ENCODE peak calls at places on chromosomes 5 and 9, in four cellular contexts. One of them, this sample, is unnamed.

GRCh38 chr9:34127035-34127948 is 794 bp upstream of the DCAF12 start:
- DNase-seq in endothelial cell of umbilical vein: peak; percentile 18
- DNase-seq in SK-N-SH: no peak
- DNase-seq in IMR-90: no peak
- DNase-seq in this sample: no peak

GRCh38 chr9:17402309-17402708 is 176.6 kb upstream of the SH3GL2 start:
- DNase-seq in IMR-90: peak; percentile 34
- DNase-seq in SK-N-SH: no peak
- DNase-seq in endothelial cell of umbilical vein: peak; percentile 29
- DNase-seq in this sample: no peak

GRCh38 chr5:93267736-93268135 is 313.3 kb downstream of the NR2F1-AS1 start:
- DNase-seq in IMR-90: no peak
- DNase-seq in endothelial cell of umbilical vein: no peak
- DNase-seq in SK-N-SH: no peak
- DNase-seq in this sample: no peak

GRCh38 chr5:17217421-17218352 is at the start of gene BASP1:
- DNase-seq in SK-N-SH: peak; percentile 84
- DNase-seq in endothelial cell of umbilical vein: peak; percentile 67
- DNase-seq in IMR-90: peak; percentile 75
- DNase-seq in this sample: peak; percentile 85

GRCh38 chr5:127723571-127723970 is 20.4 kb downstream of the CCDC192 start:
- DNase-seq in SK-N-SH: no peak
- DNase-seq in IMR-90: no peak
- DNase-seq in endothelial cell of umbilical vein: peak; percentile 81
- DNase-seq in this sample: no peak

GRCh38 chr9:86355814-86356213 is 1.6 kb upstream of the TUT7 start:
- DNase-seq in endothelial cell of umbilical vein: no peak
- DNase-seq in SK-N-SH: no peak
- DNase-seq in IMR-90: no peak
- DNase-seq in this sample: no peak

GRCh38 chr5:31355337-31355736 is 161.9 kb downstream of the CDH6 start:
- DNase-seq in SK-N-SH: no peak
- DNase-seq in endothelial cell of umbilical vein: no peak
- DNase-seq in IMR-90: no peak
- DNase-seq in this sample: no peak

GRCh38 chr5:130528474-130528873 is 624.2 kb downstream of the CHSY3 start:
- DNase-seq in IMR-90: no peak
- DNase-seq in SK-N-SH: no peak
- DNase-seq in endothelial cell of umbilical vein: no peak
- DNase-seq in this sample: no peak

GRCh38 chr9:6049798-6050197 is 34.4 kb upstream of the RANBP6 start:
- DNase-seq in IMR-90: no peak
- DNase-seq in SK-N-SH: no peak
- DNase-seq in endothelial cell of umbilical vein: peak; percentile 21
- DNase-seq in this sample: peak; percentile 53

DNA sequence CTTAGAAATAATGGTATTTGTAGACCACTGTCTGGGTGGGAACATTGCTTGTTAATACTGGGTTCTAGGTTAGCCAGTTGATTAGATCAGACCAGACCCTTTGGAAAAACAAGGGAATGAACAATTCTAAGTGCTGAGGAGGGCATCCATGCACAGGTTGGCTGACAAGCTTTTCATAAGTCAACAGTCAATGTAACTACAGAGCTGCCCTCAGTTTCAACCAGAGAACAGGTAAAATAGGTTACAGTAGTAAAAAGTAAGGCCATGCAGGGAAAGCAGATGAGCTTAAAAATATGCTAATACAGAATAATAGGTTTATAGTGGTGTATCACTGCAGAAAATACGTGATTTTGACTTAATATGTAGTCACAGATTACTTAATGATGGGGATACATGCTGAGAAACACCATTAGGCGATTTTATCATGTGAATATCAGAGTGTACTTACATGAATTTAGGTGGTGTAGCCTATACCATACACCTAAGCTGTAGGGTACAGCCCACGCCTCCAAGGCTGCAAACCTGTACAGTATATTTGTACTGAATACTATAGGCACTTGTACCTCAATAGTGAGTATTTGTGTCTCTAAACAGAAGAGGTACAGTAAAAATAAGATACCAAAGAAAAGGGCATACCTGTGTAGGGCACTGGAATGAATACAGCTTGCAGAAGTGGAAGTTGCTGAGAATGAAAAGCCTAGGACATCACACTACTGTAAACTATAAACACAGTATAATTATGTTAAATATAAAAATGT is 6.1 kb upstream of the FGF18 start:
- DNase-seq in IMR-90: no peak
- DNase-seq in endothelial cell of umbilical vein: no peak
- DNase-seq in SK-N-SH: no peak
- DNase-seq in this sample: no peak
- H4K20me1 ChIP-seq in IMR-90: peaks cover 77% of the 10 kb centered on the region
- H4K20me1 ChIP-seq in endothelial cell of umbilical vein: peaks cover 2% of the 10 kb centered on the region
- H4K20me1 ChIP-seq in SK-N-SH: peaks cover 99% of the 10 kb centered on the region
- H4K20me1 ChIP-seq in this sample: peaks cover 46% of the 10 kb centered on the region

GRCh38 chr5:8719797-8720196 is 826.1 kb downstream of the SEMA5A start:
- DNase-seq in IMR-90: no peak
- DNase-seq in SK-N-SH: no peak
- DNase-seq in endothelial cell of umbilical vein: no peak
- DNase-seq in this sample: no peak
- H3K9me3 ChIP-seq in IMR-90: no peaks in the 10 kb centered on the region
- H3K9me3 ChIP-seq in SK-N-SH: no peaks in the 10 kb centered on the region
- H3K9me3 ChIP-seq in endothelial cell of umbilical vein: no peaks in the 10 kb centered on the region
- H3K9me3 ChIP-seq in this sample: no peaks in the 10 kb centered on the region

DNA sequence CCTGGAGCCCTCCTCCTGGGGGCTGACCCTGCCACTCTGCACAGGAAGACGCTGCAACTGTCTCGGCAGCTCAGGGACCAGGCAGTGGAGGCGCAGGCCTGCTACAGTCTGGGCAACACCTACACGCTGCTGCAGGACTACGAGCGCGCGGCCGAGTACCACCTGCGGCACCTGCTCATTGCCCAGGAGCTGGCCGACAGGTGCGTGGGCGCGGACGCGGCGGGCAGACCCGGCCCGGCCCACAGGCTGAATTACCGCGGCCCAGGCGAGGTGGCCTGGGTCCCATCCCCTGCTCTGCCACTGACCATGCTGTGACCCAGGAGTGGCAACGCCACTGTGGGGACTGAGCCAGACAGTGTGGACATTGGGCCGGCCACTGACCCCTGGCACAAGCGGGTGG is 11.2 kb downstream of the GPSM1 start:
- DNase-seq in endothelial cell of umbilical vein: no peak
- DNase-seq in IMR-90: no peak
- DNase-seq in SK-N-SH: no peak
- DNase-seq in this sample: no peak
- H4K20me1 ChIP-seq in endothelial cell of umbilical vein: no peaks in the 10 kb centered on the region
- H4K20me1 ChIP-seq in IMR-90: peaks cover 79% of the 10 kb centered on the region
- H4K20me1 ChIP-seq in SK-N-SH: peaks cover 2% of the 10 kb centered on the region
- H4K20me1 ChIP-seq in this sample: no peaks in the 10 kb centered on the region

DNA sequence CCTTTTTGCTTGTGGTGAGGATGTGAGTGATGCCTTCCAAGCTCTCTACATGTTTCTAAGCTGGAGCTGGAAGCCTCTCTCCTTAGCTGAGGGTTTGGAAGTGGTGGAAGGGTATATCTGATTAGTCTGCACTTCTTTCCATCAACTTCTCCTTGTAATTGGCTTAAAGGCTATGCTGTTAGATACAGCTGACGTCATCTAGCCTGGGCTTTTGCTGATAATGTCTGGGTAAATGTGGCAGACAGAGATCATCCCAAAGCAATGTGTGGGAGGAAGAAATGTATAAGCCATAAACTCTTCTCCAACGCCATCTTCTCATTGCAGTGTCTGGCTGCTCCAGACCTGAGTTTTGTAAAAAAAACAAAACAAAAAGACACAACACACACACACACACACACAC is 29.3 kb downstream of the ZNF354C start:
- DNase-seq in SK-N-SH: no peak
- DNase-seq in IMR-90: no peak
- DNase-seq in endothelial cell of umbilical vein: no peak
- DNase-seq in this sample: no peak
- H3K9me3 ChIP-seq in SK-N-SH: peaks cover 18% of the 10 kb centered on the region
- H3K9me3 ChIP-seq in IMR-90: peaks cover 39% of the 10 kb centered on the region
- H3K9me3 ChIP-seq in endothelial cell of umbilical vein: peaks cover 1% of the 10 kb centered on the region
- H3K9me3 ChIP-seq in this sample: peaks cover 10% of the 10 kb centered on the region

GRCh38 chr5:116567100-116567499 is 7.5 kb downstream of the SEMA6A start:
- DNase-seq in IMR-90: no peak
- DNase-seq in endothelial cell of umbilical vein: no peak
- DNase-seq in SK-N-SH: no peak
- DNase-seq in this sample: no peak
- H4K20me1 ChIP-seq in IMR-90: no peaks in the 10 kb centered on the region
- H4K20me1 ChIP-seq in endothelial cell of umbilical vein: no peaks in the 10 kb centered on the region
- H4K20me1 ChIP-seq in SK-N-SH: no peaks in the 10 kb centered on the region
- H4K20me1 ChIP-seq in this sample: no peaks in the 10 kb centered on the region